ENCODE peak calls at places on chromosomes 6 and 20, in seven cellular contexts. U is heart left ventricle, H is pancreas, Z is AG04450, P is Peyer's patch, O is fibroblast of mammary gland, D is fibroblast of lung. N is an unnamed sample.

GRCh38 chr6:6634735-6635075 is 46.2 kb downstream of the LY86 start:
- DNase-seq in U (no peak), H (no peak), Z (no peak), P (no peak), O (no peak), D (no peak), N (no peak)

GRCh38 chr6:73802366-73802765 is 106.4 kb downstream of the CD109 start:
- DNase-seq in U (no peak), H (no peak), Z (no peak), P (no peak), O (peak), D (no peak), N (no peak)

GRCh38 chr6:6971369-6971768 is 136.4 kb upstream of the RREB1 start:
- DNase-seq in U (no peak), H (no peak), Z (no peak), P (no peak), O (no peak), D (no peak), N (no peak)

GRCh38 chr20:41701596-41702350 is 83.6 kb upstream of the CHD6 start:
- DNase-seq in U (no peak), H (no peak), Z (no peak), P (no peak), O (no peak), D (no peak), N (no peak)

GRCh38 chr6:20876016-20876415 is 341.8 kb downstream of the CDKAL1 start:
- DNase-seq in U (no peak), H (no peak), Z (peak), P (no peak), O (peak), D (peak), N (peak)

GRCh38 chr20:51800769-51801219 is 1.5 kb downstream of the SALL4 start:
- DNase-seq in U (peak), H (no peak), Z (no peak), P (no peak), O (no peak), D (peak), N (no peak)

GRCh38 chr20:59163641-59164530 is at the start of gene ZNF831:
- DNase-seq in U (no peak), H (no peak), Z (no peak), P (no peak), O (no peak), D (no peak), N (no peak)

GRCh38 chr6:94721459-94721858 is 855.9 kb upstream of the MANEA start:
- DNase-seq in U (no peak), H (no peak), Z (no peak), P (no peak), O (no peak), D (no peak), N (no peak)

GRCh38 chr20:58078741-58079522 is 149.5 kb downstream of the ANKRD60 start:
- DNase-seq in U (no peak), H (no peak), Z (no peak), P (no peak), O (peak), D (peak), N (peak)

GRCh38 chr6:35295521-35296315 is 1.9 kb upstream of the DEF6 start:
- DNase-seq in U (peak), H (no peak), Z (no peak), P (no peak), O (no peak), D (no peak), N (no peak)

GRCh38 chr6:133166706-133167105 is 74.5 kb upstream of the EYA4 start:
- DNase-seq in U (no peak), H (no peak), Z (no peak), P (no peak), O (no peak), D (no peak), N (no peak)

GRCh38 chr20:46604551-46605133 is 46.6 kb downstream of the SLC13A3 start:
- DNase-seq in U (no peak), H (no peak), Z (no peak), P (no peak), O (no peak), D (no peak), N (no peak)

GRCh38 chr6:35475573-35475972 is 7.4 kb downstream of the RPL10A start:
- DNase-seq in U (no peak), H (no peak), Z (no peak), P (no peak), O (no peak), D (no peak), N (no peak)

GRCh38 chr6:15504040-15504491 is 158.8 kb downstream of the DTNBP1 start:
- DNase-seq in U (peak), H (no peak), Z (no peak), P (no peak), O (peak), D (peak), N (peak)

GRCh38 chr20:47676219-47676721 is 109.0 kb downstream of the SULF2 start:
- DNase-seq in U (no peak), H (no peak), Z (no peak), P (no peak), O (no peak), D (no peak), N (no peak)

GRCh38 chr20:6654490-6655247 is 112.8 kb upstream of the BMP2 start:
- DNase-seq in U (no peak), H (no peak), Z (no peak), P (no peak), O (peak), D (peak), N (peak)

GRCh38 chr6:82298012-82298411 is 50.5 kb upstream of the IBTK start:
- DNase-seq in U (no peak), H (no peak), Z (peak), P (no peak), O (peak), D (no peak), N (no peak)

GRCh38 chr6:75306074-75306473 is 21.5 kb upstream of the TMEM30A start:
- DNase-seq in U (no peak), H (no peak), Z (no peak), P (no peak), O (no peak), D (peak), N (peak)

GRCh38 chr6:2505624-2506023 is 245.1 kb downstream of the MYLK4 start:
- DNase-seq in U (no peak), H (no peak), Z (no peak), P (no peak), O (peak), D (no peak), N (peak)

GRCh38 chr6:127458817-127459216 is 372 bp downstream of the KIAA0408 start:
- DNase-seq in U (peak), H (no peak), Z (no peak), P (no peak), O (peak), D (peak), N (peak)
- H3K4me3 ChIP-seq in U (no peak), H (no peak), Z (peak), P (peak), O (peak), D (peak), N (peak)

GRCh38 chr6:98847767-98848538 is 13.6 kb downstream of the POU3F2 start:
- DNase-seq in U (no peak), H (no peak), Z (no peak), P (peak), O (no peak), D (no peak), N (no peak)
- H3K4me3 ChIP-seq in U (peak), H (no peak), Z (peak), P (no peak), O (no peak), D (no peak), N (peak)

GRCh38 chr6:110295451-110296145 is 62.6 kb downstream of the METTL24 start:
- DNase-seq in U (no peak), H (no peak), Z (no peak), P (no peak), O (no peak), D (no peak), N (no peak)

GRCh38 chr6:110298916-110299315 is 59.2 kb downstream of the METTL24 start:
- DNase-seq in U (no peak), H (no peak), Z (no peak), P (no peak), O (no peak), D (no peak), N (no peak)

GRCh38 chr6:110296151-110297028 is 61.8 kb downstream of the METTL24 start:
- DNase-seq in U (no peak), H (no peak), Z (no peak), P (no peak), O (no peak), D (peak), N (no peak)
- H3K4me3 ChIP-seq in U (peak), H (no peak), Z (peak), P (no peak), O (no peak), D (peak), N (no peak)

GRCh38 chr20:62550087-62550565 is 74.3 kb upstream of the GATA5 start:
- DNase-seq in U (peak), H (no peak), Z (no peak), P (no peak), O (no peak), D (no peak), N (no peak)
- H3K4me3 ChIP-seq in U (peak), H (no peak), Z (no peak), P (peak), O (no peak), D (no peak), N (no peak)

GRCh38 chr6:33427585-33428218 is 7.8 kb downstream of the SYNGAP1 start:
- DNase-seq in U (peak), H (peak), Z (no peak), P (peak), O (no peak), D (no peak), N (no peak)

GRCh38 chr6:33430334-33430733 is 10.5 kb downstream of the SYNGAP1 start:
- DNase-seq in U (peak), H (no peak), Z (no peak), P (no peak), O (no peak), D (no peak), N (no peak)

GRCh38 chr6:33428219-33428890 is 8.5 kb downstream of the SYNGAP1 start:
- DNase-seq in U (peak), H (no peak), Z (no peak), P (no peak), O (peak), D (no peak), N (peak)

GRCh38 chr6:33429745-33430042 is 9.8 kb downstream of the SYNGAP1 start:
- DNase-seq in U (no peak), H (no peak), Z (no peak), P (no peak), O (no peak), D (no peak), N (no peak)

DNA sequence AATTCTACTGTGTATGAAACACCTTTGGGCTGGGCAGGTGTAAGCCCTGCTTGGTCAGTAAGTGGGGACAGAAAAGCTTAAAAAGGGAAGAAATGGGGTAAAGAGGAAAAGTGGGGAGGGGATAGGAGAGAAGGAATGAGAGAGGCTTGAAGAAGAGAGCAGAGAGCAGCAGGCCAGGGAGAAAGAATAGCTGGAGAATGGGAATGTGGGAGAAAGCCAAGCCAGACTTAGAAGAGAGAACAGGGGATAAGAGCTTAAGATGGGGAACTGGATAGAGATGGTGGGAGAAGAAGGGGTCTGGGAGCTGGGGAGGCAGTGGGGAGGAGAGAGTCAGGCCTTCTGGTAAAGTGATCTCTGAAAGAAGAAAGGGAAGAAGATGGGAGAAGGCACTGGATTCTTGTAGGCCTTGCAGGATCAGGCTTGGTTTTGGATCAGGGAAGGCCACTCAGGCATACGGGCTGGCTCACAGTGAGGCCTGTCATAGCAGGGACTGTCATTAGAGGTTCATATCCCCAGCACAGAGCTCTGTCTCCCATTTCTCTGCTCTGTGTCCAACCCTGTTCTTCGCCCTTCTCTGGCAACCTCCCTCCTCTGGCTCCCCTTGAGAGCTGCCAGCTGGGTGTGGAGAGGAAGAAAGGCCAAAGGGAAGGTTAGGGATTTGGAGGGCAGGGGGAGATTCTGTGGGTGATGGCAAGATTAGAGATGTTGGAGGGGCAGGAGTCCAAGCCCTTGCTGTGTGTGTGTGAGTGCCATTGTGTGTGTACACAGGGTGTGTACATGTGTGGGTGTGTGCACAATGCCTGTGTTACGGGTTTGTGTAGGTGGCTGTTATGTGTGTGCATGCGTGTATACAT is 9.3 kb downstream of the SYNGAP1 start:
- DNase-seq in U (peak), H (no peak), Z (no peak), P (no peak), O (no peak), D (no peak), N (no peak)
- H3K4me3 ChIP-seq in U (peak), H (no peak), Z (peak), P (peak), O (peak), D (no peak), N (no peak)

GRCh38 chr6:47334334-47334733 is 24.6 kb upstream of the TNFRSF21 start:
- DNase-seq in U (no peak), H (no peak), Z (no peak), P (no peak), O (peak), D (no peak), N (no peak)
- H3K4me3 ChIP-seq in U (no peak), H (no peak), Z (no peak), P (no peak), O (no peak), D (no peak), N (no peak)

GRCh38 chr20:4815618-4816017 is 93.9 kb downstream of the PRND start:
- DNase-seq in U (no peak), H (no peak), Z (no peak), P (no peak), O (no peak), D (no peak), N (no peak)

GRCh38 chr20:4812641-4813075 is 90.9 kb downstream of the PRND start:
- DNase-seq in U (no peak), H (no peak), Z (no peak), P (no peak), O (no peak), D (no peak), N (no peak)

GRCh38 chr20:4813076-4813838 is 91.5 kb downstream of the PRND start:
- DNase-seq in U (peak), H (no peak), Z (no peak), P (no peak), O (no peak), D (no peak), N (peak)

GRCh38 chr20:4814696-4815252 is 93.1 kb downstream of the PRND start:
- DNase-seq in U (peak), H (no peak), Z (no peak), P (no peak), O (no peak), D (no peak), N (no peak)

GRCh38 chr20:4813839-4814695 is 92.4 kb downstream of the PRND start:
- DNase-seq in U (no peak), H (no peak), Z (no peak), P (no peak), O (no peak), D (no peak), N (no peak)
- H3K4me3 ChIP-seq in U (peak), H (no peak), Z (no peak), P (peak), O (no peak), D (no peak), N (no peak)

GRCh38 chr20:21556398-21556797 is 42.5 kb upstream of the NKX2-2 start:
- DNase-seq in U (no peak), H (no peak), Z (no peak), P (no peak), O (no peak), D (no peak), N (no peak)

GRCh38 chr20:21555470-21556120 is 41.7 kb upstream of the NKX2-2 start:
- DNase-seq in U (no peak), H (no peak), Z (no peak), P (no peak), O (no peak), D (no peak), N (no peak)

GRCh38 chr20:21557246-21557982 is 43.5 kb upstream of the NKX2-2 start:
- DNase-seq in U (no peak), H (no peak), Z (no peak), P (no peak), O (no peak), D (no peak), N (no peak)

GRCh38 chr20:21562656-21563055 is 48.8 kb upstream of the NKX2-2 start:
- DNase-seq in U (no peak), H (no peak), Z (no peak), P (no peak), O (no peak), D (no peak), N (no peak)

DNA sequence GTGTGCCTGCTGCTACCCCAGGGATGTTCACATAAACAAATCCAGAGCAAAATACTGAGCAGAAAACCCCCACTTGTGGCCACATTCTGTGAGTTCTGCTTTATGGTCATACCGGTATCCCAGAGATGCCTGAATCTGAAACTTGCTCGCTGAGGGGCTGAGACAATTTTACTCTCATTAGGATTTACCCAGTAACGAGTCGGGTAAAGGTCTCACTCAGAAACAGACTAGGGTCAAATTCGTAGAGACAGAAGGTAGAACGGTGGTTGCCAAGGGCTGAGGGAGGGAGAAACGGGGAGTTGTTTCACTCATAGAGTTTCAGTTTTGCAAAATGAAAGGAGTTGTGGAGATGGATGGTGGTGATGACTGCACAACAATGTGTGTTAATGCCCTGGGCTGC is 45.4 kb upstream of the NKX2-2 start:
- DNase-seq in U (no peak), H (no peak), Z (no peak), P (no peak), O (no peak), D (no peak), N (no peak)
- H3K4me3 ChIP-seq in U (no peak), H (no peak), Z (no peak), P (no peak), O (no peak), D (no peak), N (no peak)

DNA sequence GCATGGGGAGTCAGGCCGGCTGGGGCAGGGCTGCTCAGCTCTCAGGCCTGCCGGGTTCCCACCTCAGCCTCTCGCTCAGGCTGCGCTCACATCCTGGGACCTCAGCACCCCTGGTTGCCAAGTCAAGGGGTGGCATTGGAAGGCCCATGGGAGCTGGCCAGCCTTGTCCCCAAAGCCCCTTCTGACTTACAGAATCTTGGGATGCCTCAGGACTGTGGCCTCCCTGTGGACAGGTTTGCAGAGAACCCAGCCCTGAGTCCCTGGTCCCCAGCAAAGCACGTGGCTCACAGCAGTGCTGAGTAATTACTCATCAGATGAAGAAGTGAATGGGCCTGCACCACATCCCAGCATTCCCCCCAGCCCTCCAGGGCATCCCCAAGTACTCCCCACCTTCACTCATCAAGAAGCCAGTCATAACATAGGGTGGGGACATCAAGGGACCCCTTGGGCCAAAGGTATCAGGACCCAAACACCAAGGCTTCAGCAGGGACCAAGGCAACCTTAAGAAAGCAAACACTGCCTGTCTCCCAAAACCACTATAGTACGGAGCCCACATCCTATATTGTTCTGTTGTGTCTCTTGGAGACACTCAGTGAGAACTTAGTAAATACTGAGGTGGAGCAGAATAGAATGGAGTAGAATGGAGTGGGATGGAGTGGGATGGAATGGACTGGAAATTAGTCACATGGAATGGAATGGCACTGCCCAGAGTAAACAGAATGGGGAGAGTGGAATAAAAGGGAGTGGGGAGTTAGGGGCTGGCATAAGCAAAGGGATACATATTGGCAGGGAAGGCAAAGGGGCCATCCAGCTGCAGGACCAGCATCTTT is 3.6 kb downstream of the PGC start:
- DNase-seq in U (no peak), H (no peak), Z (no peak), P (no peak), O (no peak), D (no peak), N (no peak)
- H3K4me3 ChIP-seq in U (no peak), H (no peak), Z (no peak), P (no peak), O (no peak), D (no peak), N (no peak)